ENCODE peak calls at places on chromosomes 6 and 20, in four cellular contexts. R, F, I and K are unnamed samples.
A peak's percentile ranks its signal among the peaks of the same experiment; 100 is the strongest.

GRCh38 chr6:147285087-147285855 is 81.1 kb downstream of the STXBP5 start:
- DNase-seq in R (no peak), F (peak; percentile 39), I (no peak), K (peak; percentile 40)

GRCh38 chr6:13866291-13866690 is 51.9 kb upstream of the MCUR1 start:
- DNase-seq in F (no peak), R (no peak), I (no peak), K (no peak)

GRCh38 chr6:12485837-12486236 is 195.7 kb downstream of the EDN1 start:
- DNase-seq in I (no peak), F (no peak), R (no peak), K (no peak)

GRCh38 chr6:37449984-37450383 is 17.0 kb downstream of the CMTR1 start:
- DNase-seq in R (no peak), F (no peak), I (no peak), K (no peak)

GRCh38 chr6:6008648-6009421 is 2.1 kb upstream of the NRN1 start:
- DNase-seq in I (peak; percentile 76), F (peak; percentile 92), R (peak; percentile 93), K (peak; percentile 92)

GRCh38 chr20:47196091-47197081 is 160.1 kb downstream of the ZMYND8 start:
- DNase-seq in R (peak; percentile 80), I (peak; percentile 90), F (peak; percentile 75), K (peak; percentile 72)

GRCh38 chr6:2853766-2854393 is 12.2 kb upstream of the SERPINB1 start:
- DNase-seq in F (peak; percentile 74), R (no peak), I (peak; percentile 93), K (peak; percentile 48)

GRCh38 chr6:24255676-24256075 is 102.2 kb downstream of the DCDC2 start:
- DNase-seq in R (no peak), F (no peak), I (no peak), K (no peak)